ENCODE peak calls at places on chromosomes 12 and 14, in nine cellular contexts. F is T-helper 22 cell, R is NCI-H460, B is lower lobe of right lung, N is GM13977, I is foreskin fibroblast, O is NCI-H2107, H is D341Med, V is aorta. A is an unnamed sample.

GRCh38 chr14:30214456-30215090 is 286.9 kb upstream of the PRKD1 start:
- DNase-seq in B (no peak), I (peak), R (peak), V (no peak), H (peak), N (peak), F (no peak), O (peak), A (peak)

GRCh38 chr14:75274899-75275569 is 3.6 kb upstream of the FOS start:
- DNase-seq in F (peak), O (no peak), V (no peak), H (no peak), B (peak), I (no peak), N (peak), R (no peak), A (no peak)

GRCh38 chr14:71758198-71758955 is 173.9 kb upstream of the RGS6 start:
- DNase-seq in H (no peak), F (no peak), B (no peak), V (no peak), I (no peak), O (no peak), N (no peak), R (no peak), A (no peak)

GRCh38 chr12:114481200-114481535 is 75.2 kb upstream of the TBX5 start:
- DNase-seq in N (no peak), F (no peak), V (no peak), H (no peak), O (no peak), R (no peak), I (peak), B (no peak), A (no peak)

GRCh38 chr14:32072701-32073100 is 4.4 kb upstream of the ARHGAP5 start:
- DNase-seq in F (no peak), B (no peak), O (no peak), V (no peak), I (no peak), N (no peak), R (no peak), H (no peak), A (no peak)

GRCh38 chr12:57543666-57544065 is 3.3 kb downstream of the DCTN2 start:
- DNase-seq in O (no peak), R (no peak), F (no peak), I (peak), N (no peak), H (no peak), B (no peak), V (no peak), A (no peak)

GRCh38 chr14:61051046-61051445 is 70.0 kb downstream of the SLC38A6 start:
- DNase-seq in R (no peak), F (no peak), B (peak), O (no peak), V (peak), I (peak), H (no peak), N (no peak), A (no peak)

GRCh38 chr14:59116984-59117415 is 71.5 kb upstream of the DAAM1 start:
- DNase-seq in F (no peak), R (no peak), I (peak), O (peak), N (peak), B (no peak), H (no peak), V (no peak), A (peak)

GRCh38 chr14:28305938-28306337 is 460.6 kb upstream of the FOXG1 start:
- DNase-seq in F (no peak), O (no peak), V (no peak), H (no peak), R (no peak), B (no peak), N (no peak), I (no peak), A (no peak)

GRCh38 chr12:56487448-56488040 is 417 bp downstream of the GLS2 start:
- DNase-seq in I (peak), H (peak), B (peak), F (no peak), R (no peak), N (peak), O (peak), V (peak), A (peak)

GRCh38 chr12:122190842-122191668 is 8.1 kb downstream of the LRRC43 start:
- DNase-seq in I (peak), O (peak), N (peak), H (peak), B (peak), F (no peak), V (peak), R (peak), A (peak)

GRCh38 chr12:120079352-120080042 is 37.1 kb downstream of the RAB35 start:
- DNase-seq in I (no peak), H (no peak), N (no peak), O (no peak), F (no peak), R (peak), B (no peak), V (peak), A (peak)

GRCh38 chr12:13278249-13278787 is 81.8 kb downstream of the EMP1 start:
- DNase-seq in N (peak), R (peak), V (peak), F (no peak), H (peak), B (peak), O (peak), I (peak), A (peak)

GRCh38 chr12:204261-204678 is 9.7 kb downstream of the SLC6A12 start:
- DNase-seq in H (no peak), V (peak), F (no peak), O (no peak), N (no peak), R (no peak), I (no peak), B (no peak), A (no peak)

GRCh38 chr12:27566159-27566558 is 42.2 kb downstream of the PPFIBP1 start:
- DNase-seq in F (no peak), B (no peak), O (no peak), I (no peak), H (no peak), V (no peak), R (no peak), N (no peak), A (no peak)

GRCh38 chr14:93947282-93947681 is 20.1 kb downstream of the FAM181A start:
- DNase-seq in N (no peak), B (peak), I (no peak), H (no peak), V (no peak), F (no peak), R (no peak), O (no peak), A (no peak)

GRCh38 chr12:115934046-115934445 is 343.4 kb downstream of the MED13L start:
- DNase-seq in F (no peak), O (no peak), N (no peak), I (no peak), B (no peak), V (no peak), H (no peak), R (no peak), A (no peak)

GRCh38 chr14:74941676-74942097 is 13.7 kb downstream of the PGF start:
- DNase-seq in V (peak), O (no peak), B (peak), R (no peak), F (peak), N (peak), I (peak), H (no peak), A (no peak)

GRCh38 chr14:69363055-69363454 is 35.0 kb downstream of the ERH start:
- DNase-seq in R (no peak), N (no peak), B (no peak), I (peak), F (no peak), H (peak), V (no peak), O (no peak), A (no peak)

GRCh38 chr14:85731198-85731597 is 201.3 kb downstream of the FLRT2 start:
- DNase-seq in O (no peak), N (no peak), V (no peak), B (no peak), R (no peak), I (peak), F (no peak), H (no peak), A (no peak)

GRCh38 chr12:127785535-127785934 is 481.4 kb upstream of the TMEM132C start:
- DNase-seq in F (no peak), O (no peak), I (peak), R (no peak), B (no peak), V (no peak), N (no peak), H (no peak), A (no peak)

GRCh38 chr12:131113562-131113961 is 159.9 kb downstream of the ADGRD1 start:
- DNase-seq in I (no peak), R (no peak), F (no peak), H (no peak), B (peak), V (peak), N (no peak), O (no peak), A (no peak)

GRCh38 chr14:77660754-77661153 is 44.3 kb upstream of the SPTLC2 start:
- DNase-seq in H (peak), O (peak), R (no peak), V (no peak), N (no peak), I (no peak), B (no peak), F (no peak), A (no peak)

GRCh38 chr12:53103860-53104305 is 597 bp downstream of the SOAT2 start:
- DNase-seq in H (no peak), O (no peak), V (peak), F (no peak), R (no peak), N (peak), B (no peak), I (no peak), A (no peak)

GRCh38 chr12:95202691-95203476 is 14.4 kb downstream of the FGD6 start:
- DNase-seq in N (no peak), O (no peak), H (no peak), I (peak), B (no peak), V (no peak), R (no peak), F (no peak), A (no peak)

GRCh38 chr12:45381351-45381750 is 165.5 kb downstream of the ANO6 start:
- DNase-seq in O (no peak), F (no peak), B (no peak), H (no peak), N (no peak), I (peak), R (no peak), V (no peak), A (no peak)

GRCh38 chr12:93029091-93029490 is 100.0 kb upstream of the EEA1 start:
- DNase-seq in V (no peak), B (no peak), N (no peak), H (no peak), R (no peak), O (no peak), F (no peak), I (no peak), A (no peak)

GRCh38 chr12:76199808-76200207 is 115.3 kb upstream of the NAP1L1 start:
- DNase-seq in B (no peak), N (no peak), F (no peak), I (peak), O (no peak), V (no peak), H (no peak), R (no peak), A (no peak)

GRCh38 chr14:36402867-36403266 is 82.4 kb upstream of the MBIP start:
- DNase-seq in B (no peak), F (no peak), H (no peak), I (no peak), R (no peak), N (no peak), V (no peak), O (no peak), A (no peak)